ENCODE peak calls at places on chromosomes 11 and 22, in six cellular contexts. T, A, E, V, B and Y are unnamed samples.

GRCh38 chr22:35467788-35468187 is 67.8 kb downstream of the MCM5 start:
- DNase-seq in A (no peak), V (no peak), T (peak; percentile 27), E (peak; percentile 51), B (peak; percentile 80), Y (peak; percentile 31)

GRCh38 chr11:58654079-58654907 is 31.8 kb downstream of the CNTF start:
- DNase-seq in E (peak; percentile 73), V (peak; percentile 83), T (peak; percentile 80), B (peak; percentile 49), A (peak; percentile 52), Y (peak; percentile 86)

GRCh38 chr11:23897453-23898289 is 599.2 kb upstream of the LUZP2 start:
- DNase-seq in T (no peak), V (no peak), E (no peak), A (no peak), B (no peak), Y (no peak)

GRCh38 chr11:77287136-77287535 is 14.3 kb downstream of the GDPD4 start:
- DNase-seq in V (no peak), B (no peak), A (no peak), E (no peak), T (no peak), Y (no peak)

GRCh38 chr22:37492428-37493344 is 6.5 kb upstream of the MFNG start:
- DNase-seq in T (no peak), A (peak; percentile 19), E (no peak), V (peak; percentile 61), B (no peak), Y (peak; percentile 47)

GRCh38 chr11:5737672-5738071 is 1.4 kb downstream of the OR56B1 start:
- DNase-seq in T (no peak), A (no peak), V (no peak), B (no peak), E (no peak), Y (no peak)

GRCh38 chr22:19663286-19663815 is 51.0 kb upstream of the SEPTIN5 start:
- DNase-seq in A (no peak), B (peak; percentile 46), V (no peak), E (no peak), T (peak; percentile 61), Y (no peak)

GRCh38 chr11:75346912-75347647 is 4.4 kb downstream of the ARRB1 start:
- DNase-seq in T (peak; percentile 44), B (peak; percentile 44), A (no peak), E (no peak), V (no peak), Y (no peak)

GRCh38 chr22:30250713-30251267 is 4.2 kb upstream of the LIF start:
- DNase-seq in A (no peak), T (no peak), B (no peak), V (peak; percentile 66), E (no peak), Y (peak; percentile 31)

GRCh38 chr11:103888541-103888951 is 147.9 kb upstream of the DDI1 start:
- DNase-seq in A (no peak), T (no peak), B (no peak), E (no peak), V (no peak), Y (no peak)

GRCh38 chr11:12179019-12179418 is 68.6 kb downstream of the MICAL2 start:
- DNase-seq in V (no peak), T (peak; percentile 80), B (no peak), E (no peak), A (no peak), Y (no peak)